ENCODE peak calls at places on chromosomes 2 and 18, in seven cellular contexts. D is fibroblast of lung, P is ovary, I is IMR-90, Q is fibroblast of villous mesenchyme, O is breast epithelium, B is adrenal gland. N is an unnamed sample.

GRCh38 chr2:31329081-31329605 is 85.4 kb downstream of the XDH start:
- DNase-seq in D (no peak), Q (no peak), O (no peak), P (no peak), B (no peak), I (no peak), N (no peak)

GRCh38 chr2:10079192-10079930 is 850 bp downstream of the CYS1 start:
- DNase-seq in D (peak), I (peak), B (no peak), P (peak), Q (peak), O (no peak), N (peak)

GRCh38 chr2:170189757-170190156 is 11.8 kb downstream of the MYO3B start:
- DNase-seq in I (no peak), B (no peak), D (no peak), P (no peak), O (no peak), Q (no peak), N (no peak)

GRCh38 chr2:199457147-199458016 is at the start of gene SATB2:
- DNase-seq in P (peak), B (peak), D (peak), Q (peak), I (peak), O (no peak), N (peak)

GRCh38 chr2:181462032-181462431 is 4.8 kb downstream of the ITGA4 start:
- DNase-seq in Q (peak), I (peak), B (no peak), D (peak), O (no peak), P (no peak), N (no peak)

GRCh38 chr2:214896287-214896686 is 86.8 kb upstream of the BARD1 start:
- DNase-seq in P (no peak), O (no peak), I (no peak), Q (no peak), D (no peak), B (no peak), N (no peak)

GRCh38 chr2:231701456-231702373 is 6.6 kb upstream of the PTMA start:
- DNase-seq in B (no peak), O (peak), P (peak), Q (peak), D (peak), I (peak), N (peak)

GRCh38 chr2:86254576-86255538 is 55.6 kb downstream of the MRPL35 start:
- DNase-seq in P (no peak), D (no peak), Q (no peak), I (no peak), O (peak), B (no peak), N (no peak)

GRCh38 chr18:6542296-6542695 is 127.6 kb upstream of the L3MBTL4 start:
- DNase-seq in O (no peak), D (no peak), I (no peak), P (no peak), B (no peak), Q (no peak), N (no peak)

GRCh38 chr2:233369462-233369861 is 15.2 kb downstream of the DGKD start:
- DNase-seq in D (no peak), P (no peak), I (no peak), Q (no peak), O (no peak), B (no peak), N (no peak)

GRCh38 chr2:227864161-227864756 is 7.2 kb upstream of the DAW1 start:
- DNase-seq in D (peak), Q (peak), I (peak), O (no peak), P (no peak), B (no peak), N (peak)

GRCh38 chr2:222835142-222835822 is 25.6 kb upstream of the ACSL3 start:
- DNase-seq in Q (no peak), B (no peak), P (no peak), O (no peak), D (no peak), I (no peak), N (no peak)

GRCh38 chr2:61853086-61853847 is 593 bp downstream of the FAM161A start:
- DNase-seq in Q (peak), B (peak), O (no peak), I (no peak), P (peak), D (peak), N (peak)

GRCh38 chr2:235511187-235511661 is 17.4 kb downstream of the AGAP1 start:
- DNase-seq in P (no peak), D (peak), Q (peak), O (no peak), I (peak), B (no peak), N (peak)

GRCh38 chr2:179562330-179562885 is 297.8 kb upstream of the SESTD1 start:
- DNase-seq in I (no peak), B (no peak), Q (no peak), P (no peak), O (no peak), D (no peak), N (no peak)

GRCh38 chr2:149562304-149562703 is 25.3 kb downstream of the MMADHC start:
- DNase-seq in B (no peak), O (no peak), I (peak), P (no peak), Q (peak), D (peak), N (peak)

GRCh38 chr2:23824777-23825212 is 102.1 kb downstream of the ATAD2B start:
- DNase-seq in P (no peak), O (no peak), B (no peak), I (peak), D (peak), Q (peak), N (peak)

GRCh38 chr2:217983276-217984233 is 19.2 kb downstream of the TNS1 start:
- DNase-seq in D (no peak), I (no peak), P (peak), Q (no peak), B (no peak), O (no peak), N (no peak)

GRCh38 chr18:56639094-56639361 is 636 bp upstream of the TXNL1 start:
- DNase-seq in B (no peak), D (no peak), P (no peak), Q (no peak), O (no peak), I (no peak), N (no peak)

GRCh38 chr2:170503971-170504819 is 210.9 kb upstream of the SP5 start:
- DNase-seq in D (no peak), Q (no peak), I (no peak), B (no peak), P (no peak), O (no peak), N (no peak)

GRCh38 chr2:40914648-40915047 is 462.8 kb upstream of the SLC8A1 start:
- DNase-seq in O (no peak), D (no peak), B (no peak), I (no peak), Q (no peak), P (no peak), N (no peak)

GRCh38 chr2:46365913-46366674 is 68.9 kb downstream of the EPAS1 start:
- DNase-seq in P (no peak), B (no peak), D (peak), I (peak), O (no peak), Q (no peak), N (peak)

GRCh38 chr2:128559533-128560515 is 241.2 kb upstream of the HS6ST1 start:
- DNase-seq in P (no peak), Q (no peak), I (no peak), D (no peak), O (no peak), B (no peak), N (no peak)

GRCh38 chr18:21598726-21599584 is 1.5 kb downstream of the ESCO1 start:
- DNase-seq in Q (no peak), O (no peak), I (no peak), D (no peak), P (peak), B (no peak), N (no peak)

GRCh38 chr2:61530365-61531148 is 7.6 kb downstream of the XPO1 start:
- DNase-seq in P (no peak), Q (no peak), B (no peak), O (no peak), I (no peak), D (peak), N (no peak)

GRCh38 chr2:170324640-170325046 is 146.7 kb downstream of the MYO3B start:
- DNase-seq in P (no peak), D (peak), O (no peak), Q (peak), I (peak), B (peak), N (peak)

GRCh38 chr2:127172306-127172705 is 47.8 kb downstream of the CYP27C1 start:
- DNase-seq in Q (no peak), D (no peak), B (no peak), I (no peak), P (no peak), O (no peak), N (no peak)

DNA sequence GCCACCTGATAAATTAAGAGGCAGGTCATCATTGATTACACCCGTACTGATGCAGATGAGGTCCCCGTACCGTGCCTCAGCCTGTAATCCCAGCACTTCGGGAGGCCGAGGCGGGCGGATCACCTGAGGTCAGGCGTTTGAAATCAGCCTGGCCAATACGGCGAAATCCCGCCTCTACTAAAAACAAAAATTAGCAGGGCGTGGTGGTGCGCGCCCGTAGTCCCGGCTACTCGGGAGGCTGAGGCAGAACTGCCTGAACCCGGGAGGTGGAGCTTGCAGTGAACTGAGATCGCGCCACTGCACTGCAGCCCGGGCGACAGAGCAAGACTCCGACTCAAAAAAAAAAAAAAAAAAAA is 683 bp upstream of the ENOSF1 start:
- DNase-seq in D (no peak), O (no peak), I (no peak), Q (no peak), P (peak), B (no peak), N (no peak)
- H3K4me3 ChIP-seq in D (no peak), O (peak), I (no peak), Q (peak), P (peak), B (no peak), N (peak)

DNA sequence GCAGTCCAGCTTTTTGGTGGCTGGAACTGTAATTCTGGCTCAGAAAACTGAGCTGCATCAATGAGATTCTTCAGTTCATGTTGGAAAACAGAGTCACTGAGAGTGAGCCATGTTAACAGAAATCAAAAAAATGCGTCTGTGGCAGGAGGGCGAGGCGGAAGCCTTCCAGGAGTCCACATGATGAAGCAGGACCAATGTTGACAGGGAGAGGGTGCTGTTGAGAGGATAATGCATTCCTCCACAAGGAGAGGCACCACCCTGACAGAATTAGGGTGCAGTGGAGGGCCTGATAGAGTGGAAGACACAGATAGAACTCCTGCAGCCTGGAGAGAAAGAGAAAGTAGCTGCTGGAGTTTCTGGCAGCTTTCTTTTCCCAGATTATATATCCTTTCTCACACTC is 111.5 kb downstream of the MGAT5 start:
- DNase-seq in B (no peak), I (no peak), O (no peak), P (no peak), Q (peak), D (no peak), N (peak)
- TF ChIP-seq CTCF in B (no peak), I (no peak), O (no peak), P (no peak), Q (peak), D (peak), N (peak)

DNA sequence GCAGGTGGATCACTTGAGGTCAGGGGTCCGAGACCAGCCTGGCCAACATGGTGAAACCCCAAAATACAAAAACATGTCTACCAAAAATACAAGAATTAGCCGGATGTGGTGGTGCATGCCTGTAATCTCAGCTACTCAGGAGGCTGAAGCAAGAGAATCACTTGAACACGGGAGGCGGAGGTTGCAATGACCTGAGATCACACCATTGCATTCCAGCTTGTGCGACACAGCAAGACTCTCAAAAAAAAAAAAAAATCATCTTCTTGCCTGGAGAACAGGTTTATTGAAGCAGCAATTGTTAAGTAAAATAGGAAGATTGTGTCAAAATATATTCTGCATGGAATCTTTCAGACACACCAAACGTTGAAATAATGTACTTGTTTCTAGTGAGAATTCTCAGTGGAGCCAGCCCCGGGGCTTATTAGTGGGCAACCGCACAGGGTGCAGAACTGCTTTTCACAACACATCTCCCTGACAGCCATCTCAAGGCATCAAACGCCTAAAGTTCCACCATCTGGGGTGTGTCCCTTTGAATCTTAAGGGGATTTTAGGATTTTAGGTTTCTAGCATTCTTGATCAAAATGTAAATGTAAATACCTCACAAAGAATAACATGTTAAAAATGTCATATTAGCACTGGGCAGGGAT is 28.6 kb upstream of the PPP4R1 start:
- DNase-seq in P (no peak), I (no peak), B (no peak), D (no peak), Q (peak), O (no peak), N (no peak)
- H3K4me3 ChIP-seq in P (no peak), I (no peak), B (no peak), D (no peak), Q (no peak), O (no peak), N (no peak)

DNA sequence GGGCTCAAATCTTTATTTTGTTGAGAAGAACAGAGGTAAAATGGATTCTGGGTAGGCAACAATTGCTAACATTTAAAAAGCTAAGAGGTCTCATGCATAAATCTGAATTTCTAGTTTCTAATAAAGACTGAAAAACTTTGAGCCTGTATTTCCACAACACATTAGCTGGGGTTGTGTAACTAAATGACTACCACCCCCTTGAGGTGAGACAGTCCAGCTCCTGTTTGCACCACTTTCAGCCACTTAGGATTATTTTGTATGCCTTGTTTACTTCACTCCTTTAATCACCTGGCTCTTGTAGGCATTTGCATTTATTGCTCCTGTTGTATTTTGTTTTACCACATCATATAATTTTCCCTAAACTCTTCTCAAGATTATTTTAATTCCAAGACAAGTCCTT is 376.6 kb downstream of the PTH2R start:
- DNase-seq in D (no peak), O (no peak), P (no peak), B (no peak), I (no peak), Q (no peak), N (no peak)
- TF ChIP-seq CTCF in D (no peak), O (no peak), P (no peak), B (no peak), I (no peak), Q (no peak), N (no peak)

GRCh38 chr2:136125226-136125625 is 7.3 kb upstream of the CXCR4 start:
- DNase-seq in D (no peak), I (no peak), Q (no peak), O (no peak), P (no peak), B (no peak), N (no peak)

GRCh38 chr2:136128905-136129304 is 11.0 kb upstream of the CXCR4 start:
- DNase-seq in I (no peak), Q (no peak), D (no peak), P (no peak), B (no peak), O (no peak), N (no peak)

GRCh38 chr2:136126021-136126420 is 8.1 kb upstream of the CXCR4 start:
- DNase-seq in B (no peak), I (no peak), P (no peak), D (no peak), O (no peak), Q (no peak), N (no peak)

GRCh38 chr2:136126527-136126926 is 8.6 kb upstream of the CXCR4 start:
- DNase-seq in O (no peak), D (no peak), Q (no peak), P (no peak), I (no peak), B (no peak), N (no peak)

GRCh38 chr2:136127356-136127755 is 9.4 kb upstream of the CXCR4 start:
- DNase-seq in D (no peak), O (no peak), Q (no peak), B (no peak), I (no peak), P (no peak), N (no peak)
- H3K4me3 ChIP-seq in D (no peak), O (no peak), Q (no peak), B (no peak), I (no peak), P (no peak), N (no peak)

DNA sequence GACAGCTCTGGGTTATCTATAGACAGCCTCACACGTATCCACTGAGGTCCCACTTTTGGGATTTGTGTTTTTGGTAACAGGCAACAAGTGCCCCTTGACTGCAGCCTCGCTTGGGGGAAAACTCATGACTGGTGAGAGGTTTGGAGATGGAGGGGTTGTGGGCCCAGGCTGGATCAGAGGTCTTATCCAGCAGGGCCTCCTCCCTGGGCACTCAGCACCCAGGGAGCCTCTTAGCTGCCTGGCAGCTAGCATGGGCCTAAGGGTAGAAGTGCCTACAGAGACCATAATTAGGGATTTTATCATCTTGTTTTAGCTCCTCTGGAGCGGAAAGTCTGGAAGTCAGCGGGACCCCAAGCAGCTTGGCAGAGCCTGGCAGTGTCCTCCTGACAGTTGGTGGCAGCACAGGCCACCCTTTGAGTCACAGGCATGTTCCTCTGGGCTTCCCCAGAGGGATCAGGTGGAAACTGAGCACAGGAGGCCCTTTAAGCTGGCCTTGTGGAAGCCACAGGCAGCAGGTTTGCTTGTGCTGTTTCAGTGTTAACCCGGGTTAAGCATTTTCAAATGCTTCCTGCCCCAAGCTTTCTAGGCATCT is 143.1 kb downstream of the KCTD1 start:
- DNase-seq in Q (peak), O (no peak), P (no peak), B (peak), I (peak), D (peak), N (peak)
- TF ChIP-seq CTCF in Q (peak), O (no peak), P (no peak), B (peak), I (peak), D (peak), N (peak)

GRCh38 chr2:168798888-168799410 is 3.5 kb upstream of the NOSTRIN start:
- DNase-seq in I (no peak), P (no peak), D (no peak), O (no peak), Q (no peak), B (no peak), N (no peak)
- H3K4me3 ChIP-seq in I (no peak), P (no peak), D (no peak), O (no peak), Q (no peak), B (no peak), N (no peak)

GRCh38 chr2:237437566-237437965 is 23.6 kb upstream of the COL6A3 start:
- DNase-seq in P (no peak), Q (no peak), D (no peak), B (no peak), I (no peak), O (no peak), N (no peak)

GRCh38 chr2:237441605-237442004 is 27.6 kb upstream of the COL6A3 start:
- DNase-seq in P (no peak), D (peak), O (no peak), Q (peak), B (no peak), I (peak), N (peak)

GRCh38 chr2:237440819-237441281 is 26.9 kb upstream of the COL6A3 start:
- DNase-seq in I (peak), O (no peak), D (peak), B (no peak), P (no peak), Q (no peak), N (peak)

GRCh38 chr2:237435844-237436590 is 22.1 kb upstream of the COL6A3 start:
- DNase-seq in Q (peak), B (no peak), D (peak), I (peak), P (no peak), O (no peak), N (peak)

DNA sequence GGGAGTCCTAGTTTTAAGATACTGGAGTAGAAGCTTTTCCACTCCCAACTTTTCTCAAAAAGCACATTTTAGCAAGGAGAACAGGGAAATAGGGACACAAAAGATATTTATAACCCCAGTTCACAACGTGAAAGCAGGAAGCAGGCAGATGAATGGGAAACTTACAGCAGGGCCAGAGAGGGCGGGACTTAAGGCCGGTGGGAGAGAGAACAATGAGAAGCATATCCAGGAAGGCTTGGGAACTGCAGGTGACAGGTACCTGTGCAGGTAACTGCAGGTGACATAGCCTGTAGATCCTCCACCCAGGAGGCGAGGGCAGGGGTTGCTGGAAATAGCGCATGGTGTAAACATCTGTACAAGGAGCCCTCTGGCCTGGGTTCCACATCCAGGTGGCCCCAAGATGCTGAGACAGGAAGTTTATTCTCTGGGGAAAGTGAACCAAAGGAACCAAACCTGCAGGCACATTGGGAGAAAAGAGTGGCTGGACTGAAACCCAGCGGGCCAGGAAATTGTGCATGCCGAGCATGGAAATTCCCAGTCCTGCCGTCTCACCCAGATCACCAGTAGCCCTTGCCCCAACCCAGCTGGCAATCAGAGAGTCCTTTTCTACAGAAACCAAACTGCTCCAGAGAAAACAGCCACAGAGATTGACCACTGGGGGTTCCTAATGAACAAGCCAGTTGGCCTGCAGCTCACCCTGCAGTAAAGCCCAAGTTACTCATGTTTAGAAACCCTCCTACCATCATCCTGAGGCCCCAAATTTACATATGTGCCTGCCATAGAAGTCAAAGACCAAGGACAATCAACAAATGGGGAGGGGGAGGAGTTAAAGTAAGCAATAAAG is 24.3 kb upstream of the COL6A3 start:
- DNase-seq in D (no peak), O (peak), Q (no peak), B (no peak), I (no peak), P (no peak), N (no peak)
- TF ChIP-seq CTCF in D (no peak), O (peak), Q (no peak), B (no peak), I (no peak), P (no peak), N (no peak)

N was measured in fibroblast of mammary gland.